ENCODE peak calls at places on chromosome 12, in ten cellular contexts. I is uterus, U is NB4, N is lower leg skin, Q is RWPE1, W is MM.1S, O is body of pancreas, M is endothelial cell, T is OCI-LY7, C is gastrocnemius medialis. Z is an unnamed sample.

GRCh38 chr12:79618848-79619404 is 71.8 kb downstream of the PAWR start:
- DNase-seq in I (no peak), U (no peak), N (no peak), Q (peak), W (no peak), O (no peak), M (no peak), T (no peak), C (no peak), Z (no peak)

GRCh38 chr12:107843351-107844311 is 69.1 kb downstream of the ASCL4 start:
- DNase-seq in I (no peak), U (no peak), N (no peak), Q (no peak), W (no peak), O (no peak), M (peak), T (no peak), C (no peak), Z (peak)

GRCh38 chr12:129381717-129382116 is 522.1 kb downstream of the TMEM132D start:
- DNase-seq in I (no peak), U (no peak), N (no peak), Q (no peak), W (no peak), O (no peak), M (no peak), T (no peak), C (no peak), Z (no peak)

GRCh38 chr12:14607561-14607960 is 39.9 kb upstream of the PLBD1 start:
- DNase-seq in I (no peak), U (peak), N (no peak), Q (no peak), W (no peak), O (no peak), M (no peak), T (no peak), C (no peak), Z (no peak)

GRCh38 chr12:131386167-131386521 is 324.7 kb upstream of the SFSWAP start:
- DNase-seq in I (no peak), U (no peak), N (no peak), Q (no peak), W (no peak), O (no peak), M (no peak), T (no peak), C (no peak), Z (no peak)

GRCh38 chr12:32983968-32984367 is 87.4 kb upstream of the PKP2 start:
- DNase-seq in I (no peak), U (peak), N (no peak), Q (no peak), W (no peak), O (no peak), M (no peak), T (no peak), C (no peak), Z (no peak)

GRCh38 chr12:6197996-6198395 is 2.2 kb upstream of the CD9 start:
- DNase-seq in I (no peak), U (no peak), N (no peak), Q (no peak), W (no peak), O (no peak), M (no peak), T (no peak), C (no peak), Z (no peak)

GRCh38 chr12:131642101-131642540 is 68.8 kb upstream of the SFSWAP start:
- DNase-seq in I (no peak), U (peak), N (no peak), Q (peak), W (peak), O (no peak), M (no peak), T (peak), C (no peak), Z (no peak)

GRCh38 chr12:14981049-14981448 is 8.2 kb downstream of the PDE6H start:
- DNase-seq in I (no peak), U (peak), N (no peak), Q (no peak), W (no peak), O (no peak), M (no peak), T (no peak), C (no peak), Z (no peak)

GRCh38 chr12:4909397-4909733 is 340 bp upstream of the KCNA1 start:
- DNase-seq in I (no peak), U (no peak), N (no peak), Q (no peak), W (no peak), O (no peak), M (peak), T (no peak), C (no peak), Z (peak)

GRCh38 chr12:65603428-65604351 is 220.6 kb upstream of the HMGA2 start:
- DNase-seq in I (no peak), U (no peak), N (peak), Q (peak), W (no peak), O (no peak), M (no peak), T (no peak), C (no peak), Z (no peak)

GRCh38 chr12:44972746-44973421 is 78.0 kb downstream of the DBX2 start:
- DNase-seq in I (no peak), U (peak), N (no peak), Q (peak), W (peak), O (no peak), M (no peak), T (peak), C (no peak), Z (peak)

GRCh38 chr12:52552055-52552454 is 890 bp downstream of the KRT71 start:
- DNase-seq in I (no peak), U (no peak), N (no peak), Q (no peak), W (no peak), O (no peak), M (no peak), T (no peak), C (no peak), Z (no peak)

GRCh38 chr12:109612975-109613502 is 39.4 kb downstream of the MVK start:
- DNase-seq in I (no peak), U (peak), N (no peak), Q (no peak), W (no peak), O (no peak), M (no peak), T (peak), C (no peak), Z (no peak)

GRCh38 chr12:77954156-77954555 is 123.5 kb downstream of the NAV3 start:
- DNase-seq in I (no peak), U (no peak), N (no peak), Q (no peak), W (no peak), O (no peak), M (no peak), T (no peak), C (no peak), Z (no peak)

GRCh38 chr12:49032679-49033447 is 14.3 kb upstream of the PRKAG1 start:
- DNase-seq in I (peak), U (no peak), N (no peak), Q (no peak), W (no peak), O (no peak), M (no peak), T (no peak), C (no peak), Z (no peak)

GRCh38 chr12:96094201-96094600 is 58.8 kb upstream of the LTA4H start:
- DNase-seq in I (no peak), U (peak), N (peak), Q (peak), W (peak), O (no peak), M (peak), T (no peak), C (no peak), Z (no peak)

GRCh38 chr12:91577586-91578539 is 395.2 kb upstream of the DCN start:
- DNase-seq in I (no peak), U (peak), N (no peak), Q (peak), W (peak), O (no peak), M (no peak), T (peak), C (no peak), Z (peak)

GRCh38 chr12:49893753-49894752 is 9.6 kb downstream of the FAIM2 start:
- DNase-seq in I (no peak), U (peak), N (no peak), Q (peak), W (no peak), O (peak), M (no peak), T (peak), C (no peak), Z (no peak)

GRCh38 chr12:48961331-48961730 is 4.0 kb upstream of the ARF3 start:
- DNase-seq in I (no peak), U (no peak), N (no peak), Q (no peak), W (no peak), O (no peak), M (no peak), T (no peak), C (no peak), Z (no peak)

GRCh38 chr12:21558100-21558679 is 32.1 kb downstream of the SPX start:
- DNase-seq in I (no peak), U (no peak), N (no peak), Q (no peak), W (no peak), O (no peak), M (no peak), T (no peak), C (no peak), Z (no peak)

GRCh38 chr12:115542656-115543055 is 734.8 kb downstream of the MED13L start:
- DNase-seq in I (no peak), U (no peak), N (peak), Q (no peak), W (no peak), O (no peak), M (no peak), T (no peak), C (no peak), Z (no peak)

GRCh38 chr12:53482626-53483165 is 16.6 kb downstream of the MAP3K12 start:
- DNase-seq in I (no peak), U (peak), N (no peak), Q (no peak), W (no peak), O (no peak), M (no peak), T (no peak), C (peak), Z (no peak)

GRCh38 chr12:84976133-84976532 is 59.9 kb downstream of the TSPAN19 start:
- DNase-seq in I (no peak), U (no peak), N (no peak), Q (no peak), W (no peak), O (no peak), M (no peak), T (no peak), C (no peak), Z (no peak)

GRCh38 chr12:117528538-117528937 is 167.1 kb upstream of the NOS1 start:
- DNase-seq in I (no peak), U (no peak), N (no peak), Q (no peak), W (no peak), O (no peak), M (no peak), T (no peak), C (no peak), Z (no peak)

GRCh38 chr12:1575799-1576401 is 18.5 kb downstream of the FBXL14 start:
- DNase-seq in I (peak), U (peak), N (no peak), Q (no peak), W (no peak), O (no peak), M (no peak), T (no peak), C (no peak), Z (no peak)

GRCh38 chr12:57845478-57846284 is 848 bp downstream of the CTDSP2 start:
- DNase-seq in I (peak), U (peak), N (peak), Q (peak), W (peak), O (peak), M (peak), T (peak), C (peak), Z (peak)

GRCh38 chr12:113405687-113406086 is 2.0 kb upstream of the SDS start:
- DNase-seq in I (no peak), U (no peak), N (no peak), Q (no peak), W (no peak), O (no peak), M (no peak), T (no peak), C (no peak), Z (no peak)

GRCh38 chr12:119727600-119728436 is 59.9 kb downstream of the PRKAB1 start:
- DNase-seq in I (no peak), U (no peak), N (no peak), Q (no peak), W (no peak), O (no peak), M (no peak), T (peak), C (no peak), Z (no peak)

GRCh38 chr12:71594214-71594948 is 69.3 kb downstream of the ZFC3H1 start:
- DNase-seq in I (no peak), U (no peak), N (no peak), Q (no peak), W (no peak), O (peak), M (no peak), T (no peak), C (no peak), Z (no peak)

GRCh38 chr12:29242921-29243431 is 93.9 kb downstream of the FAR2 start:
- DNase-seq in I (no peak), U (peak), N (peak), Q (no peak), W (no peak), O (no peak), M (no peak), T (no peak), C (peak), Z (no peak)

GRCh38 chr12:113056631-113057488 is at the start of gene DTX1:
- DNase-seq in I (no peak), U (no peak), N (no peak), Q (no peak), W (no peak), O (peak), M (no peak), T (peak), C (no peak), Z (peak)

GRCh38 chr12:7441216-7441615 is 2.7 kb downstream of the CD163L1 start:
- DNase-seq in I (no peak), U (no peak), N (no peak), Q (no peak), W (no peak), O (no peak), M (no peak), T (no peak), C (no peak), Z (no peak)

GRCh38 chr12:7444537-7444936 is 584 bp upstream of the CD163L1 start:
- DNase-seq in I (no peak), U (no peak), N (no peak), Q (no peak), W (no peak), O (no peak), M (no peak), T (no peak), C (no peak), Z (no peak)

GRCh38 chr12:7434670-7435069 is 9.3 kb downstream of the CD163L1 start:
- DNase-seq in I (no peak), U (no peak), N (no peak), Q (no peak), W (no peak), O (no peak), M (no peak), T (no peak), C (no peak), Z (no peak)

GRCh38 chr12:7444076-7444475 is at the start of gene CD163L1:
- DNase-seq in I (no peak), U (no peak), N (no peak), Q (no peak), W (no peak), O (no peak), M (no peak), T (no peak), C (no peak), Z (no peak)

DNA sequence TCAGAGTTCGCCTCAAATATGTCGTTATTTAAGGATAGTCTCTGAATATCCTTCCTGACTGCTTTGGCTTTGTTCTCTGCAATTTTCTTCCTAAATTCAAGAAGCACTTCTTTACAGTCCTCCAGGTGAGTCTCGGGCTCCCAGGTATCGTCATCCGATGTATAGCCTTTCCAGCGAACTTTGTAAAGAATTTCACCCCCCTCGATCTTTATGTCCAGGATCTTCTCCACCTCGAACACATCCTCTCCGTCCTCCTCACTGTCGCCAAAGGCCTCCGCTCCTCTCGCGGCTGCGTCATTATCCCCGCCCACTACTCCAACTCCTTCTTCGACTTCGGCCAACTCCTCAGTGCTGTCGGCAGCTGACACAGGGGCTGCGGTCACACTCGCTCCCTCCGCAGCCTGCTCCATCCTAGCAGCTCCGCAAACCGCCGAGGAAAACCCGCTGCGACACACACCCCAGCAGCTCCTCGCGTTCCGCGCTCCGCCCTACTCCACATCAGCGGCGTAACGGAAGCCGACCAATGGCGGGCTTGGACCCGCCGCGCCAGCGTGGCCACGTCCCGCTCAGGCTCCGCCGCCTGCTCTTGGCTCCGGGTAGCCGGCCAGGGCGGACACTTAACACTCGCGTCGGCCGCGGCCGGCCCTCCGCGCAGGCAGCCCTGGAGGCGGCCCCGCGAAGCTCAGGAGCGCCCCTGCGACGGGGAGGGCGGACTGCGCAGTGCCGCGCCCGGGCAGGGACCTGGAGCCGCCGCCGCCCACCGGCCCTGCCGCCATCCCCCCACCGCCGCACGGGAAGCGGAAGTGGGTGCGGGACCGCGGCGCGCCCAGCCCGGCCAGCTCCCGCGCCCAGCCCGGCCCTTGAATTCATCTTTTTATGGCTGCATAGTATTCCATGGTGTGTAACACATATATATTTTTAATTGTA is 4.1 kb downstream of the CD163L1 start:
- DNase-seq in I (no peak), U (peak), N (no peak), Q (peak), W (no peak), O (peak), M (peak), T (no peak), C (no peak), Z (peak)
- TF ChIP-seq CTCF in I (no peak), U (no peak), N (no peak), Q (no peak), W (no peak), O (no peak), M (no peak), T (no peak), C (no peak), Z (no peak)

GRCh38 chr12:26043139-26044006 is 81.5 kb downstream of the BHLHE41 start:
- DNase-seq in I (no peak), U (no peak), N (no peak), Q (no peak), W (no peak), O (no peak), M (no peak), T (no peak), C (no peak), Z (no peak)

GRCh38 chr12:26042645-26043044 is 82.2 kb downstream of the BHLHE41 start:
- DNase-seq in I (no peak), U (no peak), N (no peak), Q (no peak), W (no peak), O (no peak), M (no peak), T (no peak), C (no peak), Z (no peak)

GRCh38 chr12:26044007-26044394 is 80.8 kb downstream of the BHLHE41 start:
- DNase-seq in I (no peak), U (no peak), N (no peak), Q (no peak), W (no peak), O (no peak), M (no peak), T (no peak), C (no peak), Z (no peak)

GRCh38 chr12:26046203-26046602 is 78.6 kb downstream of the BHLHE41 start:
- DNase-seq in I (no peak), U (no peak), N (no peak), Q (no peak), W (no peak), O (no peak), M (no peak), T (no peak), C (no peak), Z (no peak)

DNA sequence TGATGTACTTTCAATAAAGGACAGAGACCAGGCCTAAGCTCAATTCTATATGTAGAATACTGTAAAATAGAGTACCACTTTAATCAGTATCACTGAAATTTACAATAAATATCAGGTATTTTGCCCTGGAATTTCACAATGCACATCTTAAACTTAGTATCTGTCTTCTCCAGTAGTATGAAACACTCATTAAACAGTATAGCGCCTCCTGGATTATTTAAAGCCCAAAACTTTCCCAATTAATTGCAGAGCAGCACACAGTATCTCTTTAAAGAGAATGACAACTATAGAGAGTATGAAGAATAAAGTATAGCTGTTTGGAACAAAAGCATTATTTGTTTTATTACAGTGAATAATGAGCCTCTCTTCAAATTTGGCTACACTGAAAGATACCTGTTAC is 80.2 kb downstream of the BHLHE41 start:
- DNase-seq in I (no peak), U (no peak), N (no peak), Q (no peak), W (no peak), O (no peak), M (no peak), T (no peak), C (no peak), Z (no peak)
- TF ChIP-seq CTCF in I (no peak), U (no peak), N (no peak), Q (no peak), W (no peak), O (no peak), M (no peak), T (no peak), C (no peak), Z (no peak)

GRCh38 chr12:124167141-124167540 is 127.8 kb upstream of the RFLNA start:
- DNase-seq in I (no peak), U (no peak), N (no peak), Q (no peak), W (no peak), O (no peak), M (no peak), T (no peak), C (no peak), Z (no peak)

GRCh38 chr12:124160102-124160501 is 134.8 kb upstream of the RFLNA start:
- DNase-seq in I (no peak), U (no peak), N (no peak), Q (no peak), W (no peak), O (no peak), M (no peak), T (no peak), C (no peak), Z (no peak)

GRCh38 chr12:124165695-124166094 is 129.2 kb upstream of the RFLNA start:
- DNase-seq in I (no peak), U (no peak), N (no peak), Q (no peak), W (peak), O (no peak), M (no peak), T (no peak), C (no peak), Z (no peak)

GRCh38 chr12:124159655-124160054 is 135.2 kb upstream of the RFLNA start:
- DNase-seq in I (no peak), U (no peak), N (no peak), Q (no peak), W (no peak), O (no peak), M (no peak), T (no peak), C (no peak), Z (no peak)

GRCh38 chr12:124162151-124163110 is 132.5 kb upstream of the RFLNA start:
- DNase-seq in I (no peak), U (peak), N (no peak), Q (peak), W (no peak), O (no peak), M (no peak), T (peak), C (no peak), Z (no peak)
- TF ChIP-seq CTCF in I (no peak), U (no peak), N (no peak), Q (no peak), W (no peak), O (no peak), M (no peak), T (peak), C (no peak), Z (no peak)

GRCh38 chr12:88056571-88056970 is 27.4 kb upstream of the C12orf50 start:
- DNase-seq in I (no peak), U (no peak), N (no peak), Q (no peak), W (no peak), O (no peak), M (no peak), T (no peak), C (no peak), Z (no peak)

GRCh38 chr12:88057994-88058718 is 29.0 kb upstream of the C12orf50 start:
- DNase-seq in I (no peak), U (no peak), N (no peak), Q (no peak), W (no peak), O (no peak), M (no peak), T (no peak), C (no peak), Z (no peak)

DNA sequence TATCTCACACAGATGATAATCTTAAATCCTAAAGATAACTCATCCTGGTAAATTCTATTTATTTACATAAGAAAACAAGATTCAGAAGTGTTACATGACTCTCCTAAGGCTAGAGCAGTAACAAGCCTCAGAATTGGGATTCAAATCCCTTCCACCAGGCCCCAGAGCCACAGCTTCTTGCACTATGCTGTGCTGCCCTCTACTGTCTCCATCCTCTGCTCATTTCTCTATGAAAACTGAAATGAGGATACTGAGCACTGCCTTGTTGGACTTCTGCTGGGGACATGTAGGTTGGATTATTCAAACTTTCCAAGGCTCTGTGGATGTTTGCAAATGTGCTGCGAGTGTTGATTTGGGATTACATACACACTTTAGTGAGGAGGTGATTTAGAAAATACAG is 23.5 kb upstream of the C12orf50 start:
- DNase-seq in I (no peak), U (peak), N (no peak), Q (no peak), W (peak), O (peak), M (peak), T (peak), C (no peak), Z (no peak)
- TF ChIP-seq CTCF in I (no peak), U (peak), N (no peak), Q (peak), W (peak), O (no peak), M (no peak), T (peak), C (no peak), Z (peak)

Z was measured in GM20000.